ENCODE peak calls at places on chromosomes 5 and 9, in six cellular contexts. T is spleen, P is body of pancreas, H is sigmoid colon, G is stomach, M is transverse colon. N is an unnamed sample.

GRCh38 chr9:90948156-90948555 is 146.5 kb downstream of the SYK start:
- DNase-seq in T (no peak), P (no peak), H (no peak), G (no peak), M (peak), N (no peak)

GRCh38 chr9:81078555-81078954 is 610.8 kb downstream of the TLE1 start:
- DNase-seq in T (no peak), P (no peak), H (no peak), G (no peak), M (no peak), N (no peak)

GRCh38 chr9:71609453-71609840 is 158.9 kb downstream of the CEMIP2 start:
- DNase-seq in T (no peak), P (no peak), H (no peak), G (no peak), M (no peak), N (no peak)

GRCh38 chr9:105251733-105252404 is 7.4 kb downstream of the SLC44A1 start:
- DNase-seq in T (no peak), P (no peak), H (no peak), G (no peak), M (no peak), N (no peak)

GRCh38 chr9:72383978-72384709 is 19.1 kb upstream of the ZFAND5 start:
- DNase-seq in T (no peak), P (no peak), H (no peak), G (no peak), M (no peak), N (no peak)

GRCh38 chr5:175460126-175460525 is 16.1 kb upstream of the DRD1 start:
- DNase-seq in T (no peak), P (no peak), H (no peak), G (no peak), M (no peak), N (no peak)

GRCh38 chr5:8458038-8458383 is 589.1 kb downstream of the MTRR start:
- DNase-seq in T (no peak), P (peak), H (no peak), G (no peak), M (no peak), N (no peak)

GRCh38 chr9:85630676-85631075 is 111.1 kb downstream of the AGTPBP1 start:
- DNase-seq in T (no peak), P (no peak), H (no peak), G (no peak), M (no peak), N (no peak)

GRCh38 chr9:135521608-135522095 is 412 bp downstream of the LCN1 start:
- DNase-seq in T (no peak), P (no peak), H (peak), G (peak), M (no peak), N (no peak)

GRCh38 chr9:128819716-128820664 is 1.7 kb downstream of the ENDOG start:
- DNase-seq in T (no peak), P (peak), H (peak), G (no peak), M (peak), N (no peak)

DNA sequence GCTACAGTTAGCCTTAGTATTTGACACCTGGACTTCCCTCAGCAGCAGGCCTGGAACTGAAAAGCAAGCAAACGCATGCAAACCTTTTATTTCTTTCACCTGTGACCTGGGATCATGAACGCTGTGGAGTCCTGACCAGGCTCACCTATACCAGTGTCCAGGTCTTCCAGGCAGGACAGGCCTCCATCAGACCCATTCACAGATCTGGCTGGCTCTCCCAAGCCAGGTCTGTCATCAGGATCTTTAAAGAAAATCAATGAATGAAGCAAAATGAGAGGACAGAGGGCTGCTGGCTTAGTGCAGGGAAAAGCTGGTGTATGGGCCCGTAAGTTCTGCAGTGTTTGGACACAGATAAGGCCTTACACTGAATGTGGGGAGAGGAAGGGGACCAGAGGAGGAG is 96.3 kb upstream of the CPEB4 start:
- DNase-seq in T (no peak), P (no peak), H (no peak), G (no peak), M (no peak), N (no peak)
- TF ChIP-seq POLR2A in T (no peak), P (no peak), H (no peak), G (no peak), M (no peak), N (no peak)

GRCh38 chr5:6342689-6343315 is 35.5 kb downstream of the MED10 start:
- DNase-seq in T (no peak), P (no peak), H (peak), G (no peak), M (no peak), N (no peak)
- TF ChIP-seq CTCF in T (no peak), P (no peak), H (no peak), G (no peak), M (no peak), N (no peak)

GRCh38 chr9:35075358-35075757 is 2.9 kb upstream of the VCP start:
- DNase-seq in T (no peak), P (no peak), H (peak), G (no peak), M (no peak), N (no peak)

GRCh38 chr9:35076848-35077247 is 2.9 kb downstream of the FANCG start:
- DNase-seq in T (no peak), P (no peak), H (no peak), G (no peak), M (no peak), N (no peak)

GRCh38 chr9:35079041-35079425 is 709 bp downstream of the FANCG start:
- DNase-seq in T (no peak), P (no peak), H (peak), G (no peak), M (no peak), N (no peak)

GRCh38 chr9:35078066-35078465 is 1.7 kb downstream of the FANCG start:
- DNase-seq in T (no peak), P (no peak), H (no peak), G (no peak), M (no peak), N (no peak)

DNA sequence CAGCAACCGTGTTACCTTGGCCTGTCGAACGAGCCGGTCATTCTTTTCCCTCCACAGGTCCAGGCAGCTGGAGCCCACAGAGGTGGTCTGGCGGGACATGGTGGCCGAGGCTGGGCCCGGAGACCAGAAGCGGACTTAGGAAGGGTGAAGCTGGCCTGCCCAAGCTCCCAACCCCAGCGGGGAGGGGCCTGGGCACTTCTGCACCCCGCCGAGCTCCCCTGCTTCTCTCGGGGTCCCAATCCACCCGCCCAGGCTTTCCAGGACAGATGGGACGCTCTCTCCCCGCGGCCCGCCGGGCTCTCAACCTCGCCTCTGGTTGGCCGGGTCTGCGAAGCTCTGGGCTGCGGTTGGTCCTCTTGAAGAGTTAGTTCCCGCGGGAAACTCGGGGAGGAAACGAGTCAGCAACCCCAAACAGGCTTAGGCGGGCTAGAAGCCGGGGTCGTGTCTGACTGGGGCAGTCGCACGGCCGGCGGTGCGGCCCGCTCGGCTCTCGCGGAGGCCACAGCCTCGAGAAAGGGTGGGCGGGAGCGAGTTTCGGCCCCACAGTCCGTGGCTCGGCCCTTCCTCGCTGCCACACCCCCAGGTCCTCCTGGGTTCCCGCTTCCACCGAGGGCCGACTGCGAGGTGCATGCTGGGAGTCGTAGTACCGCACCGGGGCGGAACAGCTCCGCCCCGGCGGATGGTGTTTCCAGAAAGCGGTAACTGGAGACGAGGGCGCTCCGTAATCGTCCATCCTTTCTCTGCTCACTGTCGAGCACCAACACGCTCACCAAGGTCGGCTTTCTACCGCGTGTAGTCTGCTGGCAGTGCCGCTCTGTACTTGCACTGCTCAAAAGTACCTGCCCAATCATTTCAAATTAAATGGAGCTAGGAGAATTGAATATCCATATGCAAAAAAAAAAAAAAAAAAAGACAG is at the start of gene FANCG:
- DNase-seq in T (peak), P (peak), H (peak), G (peak), M (peak), N (peak)
- TF ChIP-seq POLR2A in T (no peak), P (peak), H (no peak), G (no peak), M (peak), N (no peak)

DNA sequence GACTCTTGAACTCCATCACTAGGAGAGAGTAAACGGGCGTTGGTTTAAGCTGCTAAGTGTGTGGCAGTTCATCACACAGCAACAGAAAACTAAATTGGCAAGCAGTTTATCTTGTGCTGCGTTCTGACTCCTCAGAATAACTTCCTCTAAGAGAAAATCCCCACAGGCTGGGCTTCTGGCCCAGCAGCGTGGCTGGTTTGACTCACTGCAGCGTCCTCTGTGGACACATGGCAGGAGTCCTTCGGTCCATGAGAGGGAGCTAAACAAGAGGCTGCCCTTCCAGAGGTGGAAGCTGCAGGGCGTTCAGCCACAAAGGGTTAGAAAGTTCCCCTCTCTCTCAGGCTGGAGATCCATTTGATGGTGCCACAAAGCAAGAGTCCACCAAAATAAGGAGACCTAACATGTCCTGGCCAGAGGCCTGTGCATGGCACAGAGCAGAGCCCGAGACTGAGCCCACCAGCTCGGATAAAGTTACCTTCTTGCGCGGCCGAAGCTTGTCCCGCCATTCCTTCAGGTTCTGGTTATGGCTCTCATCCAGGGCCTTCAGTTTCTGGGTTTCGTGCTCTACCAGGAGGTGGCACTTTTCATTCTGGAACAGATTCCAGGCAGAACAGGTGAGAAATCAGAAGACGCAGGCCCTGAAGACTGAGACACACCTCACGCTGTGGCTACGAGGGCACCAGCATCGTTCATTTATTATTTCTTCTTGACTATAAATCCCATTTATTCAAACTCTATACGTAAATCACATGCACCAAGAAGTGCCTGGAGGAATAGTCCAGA is 46.2 kb upstream of the FBXW11 start:
- DNase-seq in T (no peak), P (peak), H (peak), G (peak), M (peak), N (no peak)
- TF ChIP-seq CTCF in T (no peak), P (no peak), H (no peak), G (no peak), M (no peak), N (no peak)

GRCh38 chr9:32550609-32551490 is 1.3 kb upstream of the SMIM27 start:
- DNase-seq in T (peak), P (peak), H (peak), G (peak), M (peak), N (peak)

GRCh38 chr9:32552172-32552872 is at the start of the genes SMIM27 and TOPORS:
- DNase-seq in T (peak), P (peak), H (peak), G (peak), M (peak), N (peak)

GRCh38 chr9:32551491-32552049 is 557 bp upstream of the SMIM27 start:
- DNase-seq in T (peak), P (peak), H (peak), G (no peak), M (peak), N (peak)

GRCh38 chr9:32550046-32550608 is 2.0 kb upstream of the SMIM27 start:
- DNase-seq in T (no peak), P (no peak), H (no peak), G (no peak), M (no peak), N (no peak)

GRCh38 chr9:32554107-32554506 is 1.7 kb upstream of the TOPORS start:
- DNase-seq in T (no peak), P (no peak), H (no peak), G (no peak), M (no peak), N (no peak)
- TF ChIP-seq POLR2A in T (no peak), P (no peak), H (no peak), G (no peak), M (no peak), N (no peak)

DNA sequence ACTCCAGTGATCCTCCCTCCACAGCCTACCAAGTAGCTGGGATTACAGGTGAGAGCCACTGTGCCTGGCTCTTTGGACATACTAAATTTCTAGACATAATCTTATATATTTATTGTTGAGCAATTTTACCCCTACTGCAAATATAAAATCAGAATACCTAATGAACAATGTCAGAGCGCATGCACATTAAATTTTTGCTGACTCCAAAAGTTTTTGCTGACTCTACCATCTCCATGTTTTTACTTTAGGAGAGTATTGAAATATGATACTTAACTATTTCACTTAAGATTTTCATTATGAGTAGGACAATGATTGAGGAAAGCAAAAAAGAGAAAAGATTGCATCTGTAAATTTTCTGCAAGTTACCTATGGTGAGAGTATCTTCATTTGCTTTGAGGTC is 402.3 kb downstream of the LRRC70 start:
- DNase-seq in T (no peak), P (no peak), H (no peak), G (no peak), M (no peak), N (no peak)
- TF ChIP-seq CTCF in T (no peak), P (no peak), H (no peak), G (no peak), M (no peak), N (no peak)

DNA sequence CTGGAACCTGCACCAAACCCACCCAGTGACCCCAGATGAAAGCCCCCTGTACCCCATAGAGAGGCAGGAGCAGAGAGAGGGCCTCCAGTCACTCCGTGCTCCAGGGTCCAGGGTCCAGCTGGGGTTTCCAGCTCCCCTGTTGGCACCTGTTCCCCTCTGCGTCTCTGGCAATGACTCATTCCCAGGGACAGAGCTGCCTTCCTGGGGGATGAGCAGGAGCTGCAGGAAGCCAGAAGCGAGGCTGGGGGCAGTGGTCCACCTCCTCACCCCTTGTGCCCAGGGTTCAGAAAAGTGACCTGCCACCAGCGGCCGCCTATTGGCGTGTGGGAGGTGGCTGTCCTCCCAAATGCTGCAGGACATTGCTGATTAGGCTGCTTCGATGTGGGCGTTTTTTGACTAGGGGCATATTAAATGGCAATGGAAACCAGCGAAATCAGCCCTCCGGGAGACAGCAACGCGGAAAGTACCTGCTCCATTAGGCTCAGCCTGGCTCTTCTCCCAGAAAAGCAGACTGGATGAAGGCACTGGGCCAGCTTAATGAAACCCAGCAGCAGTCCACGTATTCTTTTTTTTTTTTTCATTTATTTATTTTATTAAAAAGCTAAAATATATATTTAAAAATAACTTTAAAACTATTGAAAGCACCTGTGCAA is 97.4 kb downstream of the DAP start:
- DNase-seq in T (no peak), P (peak), H (peak), G (peak), M (no peak), N (no peak)
- TF ChIP-seq POLR2A in T (no peak), P (no peak), H (no peak), G (no peak), M (no peak), N (no peak)